ENCODE peak calls at places on chromosomes 1 and 21, in four cellular contexts. One of them, this sample, is unnamed.

GRCh38 chr1:49356594-49356993 is 579.9 kb upstream of the BEND5 start:
- DNase-seq in ovary: no peak
- DNase-seq in HepG2: no peak
- DNase-seq in GM12878: no peak
- DNase-seq in this sample: no peak

GRCh38 chr1:202056644-202057334 is 46.4 kb downstream of the ELF3 start:
- DNase-seq in ovary: no peak
- DNase-seq in HepG2: peak; percentile 89
- DNase-seq in GM12878: no peak
- DNase-seq in this sample: no peak

GRCh38 chr1:210049616-210050015 is 111.6 kb downstream of the SYT14 start:
- DNase-seq in ovary: no peak
- DNase-seq in HepG2: no peak
- DNase-seq in GM12878: no peak
- DNase-seq in this sample: no peak

GRCh38 chr1:99685516-99686180 is 39.7 kb downstream of the PALMD start:
- DNase-seq in ovary: peak; percentile 54
- DNase-seq in HepG2: peak; percentile 53
- DNase-seq in GM12878: peak; percentile 13
- DNase-seq in this sample: peak; percentile 66

GRCh38 chr1:163824006-163824405 is 502.3 kb downstream of the NUF2 start:
- DNase-seq in ovary: peak; percentile 9
- DNase-seq in HepG2: no peak
- DNase-seq in GM12878: no peak
- DNase-seq in this sample: no peak

GRCh38 chr21:33261635-33262034 is 4.5 kb upstream of the IL10RB start:
- DNase-seq in ovary: no peak
- DNase-seq in HepG2: no peak
- DNase-seq in GM12878: no peak
- DNase-seq in this sample: no peak

GRCh38 chr21:40130476-40130875 is 263.2 kb downstream of the PCP4 start:
- DNase-seq in ovary: no peak
- DNase-seq in HepG2: no peak
- DNase-seq in GM12878: no peak
- DNase-seq in this sample: no peak

GRCh38 chr1:36530791-36531190 is 48.1 kb upstream of the CSF3R start:
- DNase-seq in ovary: no peak
- DNase-seq in HepG2: no peak
- DNase-seq in GM12878: no peak
- DNase-seq in this sample: no peak

GRCh38 chr1:212089560-212090163 is 54.1 kb downstream of the DTL start:
- DNase-seq in ovary: no peak
- DNase-seq in HepG2: no peak
- DNase-seq in GM12878: no peak
- DNase-seq in this sample: no peak

GRCh38 chr1:5895446-5896406 is 96.5 kb downstream of the NPHP4 start:
- DNase-seq in ovary: no peak
- DNase-seq in HepG2: no peak
- DNase-seq in GM12878: no peak
- DNase-seq in this sample: no peak

GRCh38 chr1:203046984-203047630 is 20.8 kb downstream of the PPFIA4 start:
- DNase-seq in ovary: no peak
- DNase-seq in HepG2: no peak
- DNase-seq in GM12878: no peak
- DNase-seq in this sample: no peak

GRCh38 chr1:88791192-88791591 is 100.2 kb downstream of the GTF2B start:
- DNase-seq in ovary: no peak
- DNase-seq in HepG2: no peak
- DNase-seq in GM12878: no peak
- DNase-seq in this sample: no peak

GRCh38 chr1:246876423-246876822 is 55.3 kb downstream of the AHCTF1 start:
- DNase-seq in ovary: no peak
- DNase-seq in HepG2: no peak
- DNase-seq in GM12878: no peak
- DNase-seq in this sample: no peak

GRCh38 chr1:186374313-186375151 is 521 bp downstream of the TPR start:
- DNase-seq in ovary: no peak
- DNase-seq in HepG2: peak; percentile 54
- DNase-seq in GM12878: peak; percentile 19
- DNase-seq in this sample: no peak

GRCh38 chr1:44212355-44213221 is 683 bp upstream of the DMAP1 start:
- DNase-seq in ovary: no peak
- DNase-seq in HepG2: no peak
- DNase-seq in GM12878: peak; percentile 7
- DNase-seq in this sample: no peak

GRCh38 chr1:78587213-78587612 is 33.0 kb upstream of the IFI44L start:
- DNase-seq in ovary: no peak
- DNase-seq in HepG2: no peak
- DNase-seq in GM12878: no peak
- DNase-seq in this sample: no peak

GRCh38 chr1:45730075-45730779 is 20.2 kb downstream of the IPP start:
- DNase-seq in ovary: no peak
- DNase-seq in HepG2: no peak
- DNase-seq in GM12878: no peak
- DNase-seq in this sample: no peak

GRCh38 chr1:205421728-205422127 is at the start of gene LEMD1:
- DNase-seq in ovary: no peak
- DNase-seq in HepG2: no peak
- DNase-seq in GM12878: no peak
- DNase-seq in this sample: no peak

GRCh38 chr1:20442920-20443625 is 42.9 kb downstream of the CAMK2N1 start:
- DNase-seq in ovary: no peak
- DNase-seq in HepG2: no peak
- DNase-seq in GM12878: no peak
- DNase-seq in this sample: no peak

GRCh38 chr1:224052767-224053166 is 61.1 kb upstream of the FBXO28 start:
- DNase-seq in ovary: no peak
- DNase-seq in HepG2: no peak
- DNase-seq in GM12878: no peak
- DNase-seq in this sample: no peak

GRCh38 chr1:219325368-219325742 is 151.7 kb downstream of the LYPLAL1 start:
- DNase-seq in ovary: no peak
- DNase-seq in HepG2: no peak
- DNase-seq in GM12878: no peak
- DNase-seq in this sample: no peak

GRCh38 chr1:39238476-39238875 is 34.0 kb downstream of the MACF1 start:
- DNase-seq in ovary: no peak
- DNase-seq in HepG2: no peak
- DNase-seq in GM12878: no peak
- DNase-seq in this sample: no peak

GRCh38 chr1:233395852-233396646 is 68.5 kb downstream of the MAP3K21 start:
- DNase-seq in ovary: no peak
- DNase-seq in HepG2: no peak
- DNase-seq in GM12878: no peak
- DNase-seq in this sample: no peak

GRCh38 chr1:109391626-109392025 is 6.1 kb downstream of the SORT1 start:
- DNase-seq in ovary: no peak
- DNase-seq in HepG2: no peak
- DNase-seq in GM12878: peak; percentile 69
- DNase-seq in this sample: no peak

GRCh38 chr1:164320780-164321683 is 238.0 kb upstream of the PBX1 start:
- DNase-seq in ovary: peak; percentile 28
- DNase-seq in HepG2: no peak
- DNase-seq in GM12878: no peak
- DNase-seq in this sample: no peak

GRCh38 chr1:62198781-62199125 is 4.1 kb downstream of the L1TD1 start:
- DNase-seq in ovary: no peak
- DNase-seq in HepG2: peak; percentile 80
- DNase-seq in GM12878: no peak
- DNase-seq in this sample: no peak

GRCh38 chr1:81832573-81832972 is 31.8 kb downstream of the ADGRL2 start:
- DNase-seq in ovary: no peak
- DNase-seq in HepG2: no peak
- DNase-seq in GM12878: no peak
- DNase-seq in this sample: no peak

GRCh38 chr1:5933676-5934057 is 58.6 kb downstream of the NPHP4 start:
- DNase-seq in ovary: no peak
- DNase-seq in HepG2: peak; percentile 87
- DNase-seq in GM12878: no peak
- DNase-seq in this sample: no peak

GRCh38 chr1:63920154-63921117 is 146.6 kb downstream of the ROR1 start:
- DNase-seq in ovary: no peak
- DNase-seq in HepG2: no peak
- DNase-seq in GM12878: no peak
- DNase-seq in this sample: no peak

GRCh38 chr1:46622341-46622740 is 5.7 kb upstream of the MOB3C start:
- DNase-seq in ovary: no peak
- DNase-seq in HepG2: peak; percentile 31
- DNase-seq in GM12878: no peak
- DNase-seq in this sample: no peak

GRCh38 chr1:228273720-228274451 is 66.0 kb downstream of the OBSCN start:
- DNase-seq in ovary: peak; percentile 33
- DNase-seq in HepG2: no peak
- DNase-seq in GM12878: no peak
- DNase-seq in this sample: no peak

GRCh38 chr1:202117898-202118371 is 4.8 kb upstream of the GPR37L1 start:
- DNase-seq in ovary: no peak
- DNase-seq in HepG2: peak; percentile 56
- DNase-seq in GM12878: no peak
- DNase-seq in this sample: no peak

GRCh38 chr1:54968581-54968980 is 11.8 kb upstream of the TMEM61 start:
- DNase-seq in ovary: no peak
- DNase-seq in HepG2: no peak
- DNase-seq in GM12878: no peak
- DNase-seq in this sample: no peak

GRCh38 chr1:244583358-244583757 is 69.6 kb upstream of the DESI2 start:
- DNase-seq in ovary: no peak
- DNase-seq in HepG2: no peak
- DNase-seq in GM12878: no peak
- DNase-seq in this sample: no peak
- H3K27ac ChIP-seq in ovary: no peak overlapping the region
- H3K27ac ChIP-seq in HepG2: no peak overlapping the region
- H3K27ac ChIP-seq in GM12878: no peak overlapping the region
- H3K27ac ChIP-seq in this sample: no peak overlapping the region

DNA sequence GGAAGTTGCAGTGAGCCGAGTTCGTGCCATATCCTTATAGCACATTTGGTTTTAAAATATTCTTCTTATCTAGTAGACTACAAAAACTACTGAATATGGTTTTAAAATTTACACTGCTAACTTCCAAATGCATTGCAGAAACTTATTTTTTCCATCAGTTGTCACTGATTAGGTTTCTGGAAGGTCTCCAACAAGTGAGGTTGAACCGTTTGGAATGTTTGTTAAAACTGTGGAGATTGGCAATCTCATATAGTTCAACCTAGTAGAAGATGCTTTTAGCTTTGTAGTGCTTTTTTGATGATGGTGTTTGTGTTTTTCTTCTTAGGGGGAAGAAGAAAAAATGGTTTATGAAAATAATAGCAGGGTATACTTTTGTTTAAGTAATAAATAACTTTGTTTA is 12.9 kb downstream of the CENPF start:
- DNase-seq in ovary: no peak
- DNase-seq in HepG2: no peak
- DNase-seq in GM12878: no peak
- DNase-seq in this sample: no peak
- H3K36me3 ChIP-seq in ovary: no peaks in the 10 kb centered on the region
- H3K36me3 ChIP-seq in HepG2: peaks cover 59% of the 10 kb centered on the region
- H3K36me3 ChIP-seq in GM12878: peaks cover 8% of the 10 kb centered on the region
- H3K36me3 ChIP-seq in this sample: no peaks in the 10 kb centered on the region

DNA sequence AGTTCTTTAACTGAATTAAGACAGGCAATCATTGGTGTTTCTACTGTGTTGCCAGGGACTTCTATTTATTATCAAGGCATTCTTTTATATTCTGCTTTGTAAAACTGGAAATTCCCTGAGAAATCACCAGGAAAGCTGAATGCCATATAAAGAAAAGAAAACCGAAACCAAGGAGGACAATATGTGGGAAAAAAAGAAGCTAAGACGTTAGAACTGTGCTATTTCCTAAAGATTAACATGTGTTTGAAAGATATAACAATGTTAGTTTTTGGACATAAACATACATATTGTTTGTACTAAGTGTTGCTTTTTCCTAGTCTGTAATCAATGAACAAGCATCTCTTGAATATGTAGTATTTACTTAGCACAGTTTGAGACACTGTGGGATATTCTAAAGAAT is 47.2 kb downstream of the EXTL2 start:
- DNase-seq in ovary: no peak
- DNase-seq in HepG2: no peak
- DNase-seq in GM12878: no peak
- DNase-seq in this sample: no peak
- TF ChIP-seq EP300 in ovary: no peak
- TF ChIP-seq EP300 in HepG2: no peak
- TF ChIP-seq EP300 in GM12878: no peak
- TF ChIP-seq EP300 in this sample: no peak

GRCh38 chr21:36155603-36156338 is 853 bp upstream of the DOP1B start:
- DNase-seq in ovary: peak; percentile 62
- DNase-seq in HepG2: no peak
- DNase-seq in GM12878: no peak
- DNase-seq in this sample: no peak
- H3K27ac ChIP-seq in ovary: peak overlapping the region; percentile 39
- H3K27ac ChIP-seq in HepG2: no peak overlapping the region
- H3K27ac ChIP-seq in GM12878: no peak overlapping the region
- H3K27ac ChIP-seq in this sample: no peak overlapping the region

DNA sequence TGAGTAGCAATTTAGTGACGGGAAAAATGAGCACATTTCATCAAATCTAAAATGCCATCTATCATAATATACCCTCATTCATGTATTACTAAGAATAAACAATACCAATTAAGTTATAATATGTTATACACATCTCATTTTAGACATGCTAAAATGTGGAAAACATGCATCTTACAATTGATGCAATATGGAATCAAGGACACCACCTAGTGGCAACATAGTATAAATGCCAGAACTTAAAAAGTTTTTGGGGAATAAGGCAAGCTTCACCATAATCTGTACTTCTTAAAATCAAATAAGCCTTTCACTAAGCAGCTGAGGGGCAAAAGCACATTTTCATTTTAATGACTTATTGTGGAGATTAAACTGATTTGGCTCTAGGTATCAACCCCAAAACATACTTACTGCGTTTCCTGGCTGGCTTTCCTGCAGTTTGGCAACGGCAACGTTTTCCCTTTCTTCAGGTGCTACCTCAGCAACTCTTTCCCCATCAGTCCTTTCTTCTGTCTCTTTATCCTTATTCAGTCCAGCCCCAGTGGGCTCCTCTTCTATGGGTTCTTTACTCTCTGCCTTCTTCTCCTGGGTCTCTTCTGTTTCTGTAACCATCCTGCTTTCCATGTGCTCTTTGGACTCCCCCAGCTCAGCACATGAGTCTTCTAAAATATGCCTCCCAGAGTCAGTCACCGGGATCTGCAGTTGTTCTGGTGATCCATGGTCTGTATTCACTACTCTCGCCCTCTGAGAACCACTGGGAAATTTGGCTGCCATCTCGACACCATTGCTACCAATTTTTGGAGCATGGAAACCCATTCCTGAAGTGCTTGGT is 11.4 kb downstream of the SDE2 start:
- DNase-seq in ovary: no peak
- DNase-seq in HepG2: peak; percentile 28
- DNase-seq in GM12878: no peak
- DNase-seq in this sample: no peak
- H3K36me3 ChIP-seq in ovary: no peaks in the 10 kb centered on the region
- H3K36me3 ChIP-seq in HepG2: peaks cover 75% of the 10 kb centered on the region
- H3K36me3 ChIP-seq in GM12878: peaks cover 49% of the 10 kb centered on the region
- H3K36me3 ChIP-seq in this sample: peaks cover 6% of the 10 kb centered on the region